ENCODE peak calls at places on chromosome 9, in four cellular contexts. J, Z, G and I are unnamed samples.

GRCh38 chr9:128916204-128916603 is 4.6 kb upstream of the PHYHD1 start:
- DNase-seq in J (peak; percentile 52), Z (no peak), G (no peak), I (no peak)

GRCh38 chr9:89969156-89969566 is 364.3 kb downstream of the GADD45G start:
- DNase-seq in J (no peak), Z (no peak), G (no peak), I (no peak)

GRCh38 chr9:137492464-137493162 is 33.5 kb upstream of the NSMF start:
- DNase-seq in J (no peak), Z (no peak), G (no peak), I (no peak)

GRCh38 chr9:96025995-96026572 is 150.6 kb downstream of the ERCC6L2 start:
- DNase-seq in J (no peak), Z (no peak), G (no peak), I (no peak)

GRCh38 chr9:87896891-87897290 is 14.2 kb downstream of the SPATA31E1 start:
- DNase-seq in J (no peak), Z (no peak), G (no peak), I (no peak)

GRCh38 chr9:121671612-121672155 is 20.2 kb downstream of the DAB2IP start:
- DNase-seq in J (peak; percentile 52), Z (no peak), G (no peak), I (no peak)

GRCh38 chr9:86315088-86315487 is 32.8 kb upstream of the ISCA1 start:
- DNase-seq in J (peak; percentile 27), Z (no peak), G (no peak), I (no peak)

GRCh38 chr9:112326194-112326593 is 7.2 kb downstream of the PTBP3 start:
- DNase-seq in J (no peak), Z (no peak), G (no peak), I (no peak)

GRCh38 chr9:33517373-33517772 is 6.7 kb upstream of the ANKRD18B start:
- DNase-seq in J (peak; percentile 68), Z (peak; percentile 26), G (peak; percentile 24), I (no peak)

GRCh38 chr9:132008871-132009812 is 70.5 kb downstream of the MED27 start:
- DNase-seq in J (no peak), Z (no peak), G (no peak), I (no peak)

GRCh38 chr9:89080193-89080592 is 88.9 kb downstream of the S1PR3 start:
- DNase-seq in J (peak; percentile 78), Z (no peak), G (no peak), I (no peak)

GRCh38 chr9:121958530-121958929 is 134.6 kb downstream of the TTLL11 start:
- DNase-seq in J (peak; percentile 45), Z (no peak), G (peak; percentile 7), I (no peak)

GRCh38 chr9:77021289-77021927 is 2.0 kb downstream of the FOXB2 start:
- DNase-seq in J (peak; percentile 56), Z (no peak), G (no peak), I (no peak)

GRCh38 chr9:94643746-94644145 is 4.4 kb upstream of the FBP1 start:
- DNase-seq in J (no peak), Z (no peak), G (no peak), I (no peak)

GRCh38 chr9:78756813-78757510 is 460.0 kb downstream of the PSAT1 start:
- DNase-seq in J (no peak), Z (no peak), G (no peak), I (no peak)

GRCh38 chr9:89177021-89177400 is 1.6 kb downstream of the SHC3 start:
- DNase-seq in J (peak; percentile 66), Z (no peak), G (no peak), I (no peak)

GRCh38 chr9:38026840-38027527 is 42.0 kb downstream of the SHB start:
- DNase-seq in J (no peak), Z (no peak), G (no peak), I (no peak)

GRCh38 chr9:133683494-133684460 is 47.6 kb downstream of the DBH start:
- DNase-seq in J (peak; percentile 61), Z (no peak), G (no peak), I (no peak)

GRCh38 chr9:32398207-32398606 is 13.8 kb downstream of the ACO1 start:
- DNase-seq in J (peak; percentile 73), Z (no peak), G (no peak), I (no peak)

GRCh38 chr9:123322771-123323481 is 33.1 kb upstream of the CRB2 start:
- DNase-seq in J (no peak), Z (no peak), G (peak; percentile 43), I (no peak)

GRCh38 chr9:129962889-129963703 is 79.9 kb downstream of the FNBP1 start:
- DNase-seq in J (peak; percentile 71), Z (no peak), G (peak; percentile 56), I (no peak)

GRCh38 chr9:115035872-115036612 is 81.9 kb downstream of the TNC start:
- DNase-seq in J (peak; percentile 69), Z (peak; percentile 80), G (peak; percentile 68), I (no peak)

GRCh38 chr9:38118862-38119435 is 49.9 kb upstream of the SHB start:
- DNase-seq in J (no peak), Z (no peak), G (peak; percentile 18), I (no peak)

GRCh38 chr9:70868661-70869652 is 252.5 kb downstream of the TRPM3 start:
- DNase-seq in J (peak; percentile 81), Z (no peak), G (no peak), I (peak; percentile 100)

GRCh38 chr9:92992549-92992948 is 45.2 kb downstream of the FGD3 start:
- DNase-seq in J (no peak), Z (no peak), G (no peak), I (no peak)

GRCh38 chr9:118976160-118976559 is 393.1 kb downstream of the BRINP1 start:
- DNase-seq in J (no peak), Z (no peak), G (no peak), I (no peak)

GRCh38 chr9:96460877-96461276 is 10.9 kb downstream of the HABP4 start:
- DNase-seq in J (peak; percentile 57), Z (no peak), G (no peak), I (no peak)

GRCh38 chr9:93309889-93310425 is 126.0 kb downstream of the WNK2 start:
- DNase-seq in J (no peak), Z (no peak), G (no peak), I (no peak)

GRCh38 chr9:6049798-6050197 is 34.4 kb upstream of the RANBP6 start:
- DNase-seq in J (peak; percentile 46), Z (no peak), G (peak; percentile 64), I (no peak)

GRCh38 chr9:127786773-127787123 is 914 bp downstream of the CDK9 start:
- DNase-seq in J (peak; percentile 41), Z (no peak), G (no peak), I (no peak)

GRCh38 chr9:7592321-7593319 is 207.0 kb downstream of the DMAC1 start:
- DNase-seq in J (no peak), Z (no peak), G (no peak), I (no peak)

GRCh38 chr9:127528407-127529251 is 77.3 kb downstream of the LRSAM1 start:
- DNase-seq in J (no peak), Z (no peak), G (no peak), I (no peak)

DNA sequence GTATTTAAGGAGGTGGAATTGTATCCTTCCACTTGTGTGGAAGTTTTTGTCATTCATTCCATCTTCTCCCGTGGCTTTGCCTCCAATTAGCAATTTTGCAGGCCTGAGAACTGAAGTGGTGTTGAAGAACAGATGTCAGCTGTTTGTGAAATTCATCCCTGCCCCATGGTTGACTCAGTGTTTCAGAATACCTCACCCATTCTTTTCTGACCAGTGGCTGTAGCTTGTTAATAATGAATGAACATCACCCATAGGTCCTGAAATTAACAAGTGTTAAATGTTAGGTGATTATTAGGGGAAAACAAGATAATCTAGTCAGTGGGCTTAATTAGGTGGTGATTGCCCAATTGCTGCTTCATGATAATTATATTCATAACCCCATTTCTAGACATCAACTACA is 11.7 kb downstream of the ZNF462 start:
- DNase-seq in J (peak; percentile 40), Z (no peak), G (no peak), I (no peak)
- TF ChIP-seq CTCF in J (no peak), Z (no peak), G (no peak), I (no peak)

GRCh38 chr9:68785965-68786364 is 80.9 kb downstream of the PIP5K1B start:
- DNase-seq in J (no peak), Z (no peak), G (no peak), I (no peak)
- H3K4me3 ChIP-seq in J (no peak overlapping the region), Z (no peak overlapping the region), G (no peak overlapping the region), I (no peak overlapping the region)

GRCh38 chr9:124868511-124869465 is 6.9 kb downstream of the ARPC5L start:
- DNase-seq in J (peak; percentile 77), Z (peak; percentile 41), G (peak; percentile 89), I (peak; percentile 39)
- TF ChIP-seq CTCF in J (no peak), Z (no peak), G (no peak), I (peak; percentile 35)

GRCh38 chr9:13665418-13666066 is 386.1 kb upstream of the MPDZ start:
- DNase-seq in J (peak; percentile 59), Z (no peak), G (no peak), I (no peak)

GRCh38 chr9:13661014-13661413 is 381.5 kb upstream of the MPDZ start:
- DNase-seq in J (no peak), Z (no peak), G (no peak), I (no peak)
- H3K4me3 ChIP-seq in J (no peak overlapping the region), Z (no peak overlapping the region), G (no peak overlapping the region), I (no peak overlapping the region)

GRCh38 chr9:136119259-136120118 is 814 bp upstream of the TMEM250 start:
- DNase-seq in J (peak; percentile 35), Z (no peak), G (no peak), I (no peak)
- TF ChIP-seq CTCF in J (no peak), Z (no peak), G (no peak), I (no peak)

DNA sequence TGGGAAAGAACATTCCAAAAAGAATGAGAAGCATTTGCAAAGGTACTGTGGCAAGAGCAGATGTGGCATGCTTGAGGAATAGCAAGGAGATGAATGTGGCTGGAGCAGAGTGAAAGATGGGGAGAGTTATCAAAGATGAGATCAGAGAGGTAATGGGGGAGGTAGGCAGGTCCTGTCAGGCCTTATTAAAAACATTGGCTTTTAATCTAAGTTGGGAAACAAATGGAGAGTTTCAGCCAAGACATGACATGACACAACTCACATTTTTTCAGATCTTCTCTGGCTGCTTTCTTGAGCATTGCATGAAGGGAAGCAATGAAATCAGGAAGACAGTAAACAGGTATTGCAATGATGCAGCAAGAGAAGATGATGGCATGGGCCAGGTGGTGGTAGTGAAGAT is 120.3 kb downstream of the MUSK start:
- DNase-seq in J (no peak), Z (no peak), G (no peak), I (no peak)
- H3K4me3 ChIP-seq in J (no peak overlapping the region), Z (no peak overlapping the region), G (no peak overlapping the region), I (no peak overlapping the region)

GRCh38 chr9:2727966-2728613 is 10.8 kb downstream of the KCNV2 start:
- DNase-seq in J (peak; percentile 89), Z (peak; percentile 64), G (peak; percentile 78), I (no peak)

GRCh38 chr9:2732492-2732891 is 15.2 kb downstream of the KCNV2 start:
- DNase-seq in J (no peak), Z (no peak), G (no peak), I (no peak)

GRCh38 chr9:2729003-2729402 is 11.7 kb downstream of the KCNV2 start:
- DNase-seq in J (peak; percentile 51), Z (peak; percentile 24), G (no peak), I (no peak)

GRCh38 chr9:2730971-2731370 is 13.7 kb downstream of the KCNV2 start:
- DNase-seq in J (no peak), Z (no peak), G (no peak), I (no peak)

GRCh38 chr9:2729721-2730120 is 12.4 kb downstream of the KCNV2 start:
- DNase-seq in J (peak; percentile 31), Z (no peak), G (no peak), I (no peak)
- TF ChIP-seq CTCF in J (no peak), Z (no peak), G (no peak), I (no peak)

GRCh38 chr9:35103660-35104191 is 795 bp upstream of the STOML2 start:
- DNase-seq in J (no peak), Z (no peak), G (no peak), I (no peak)
- H3K4me3 ChIP-seq in J (peak overlapping the region; percentile 77), Z (peak overlapping the region; percentile 76), G (peak overlapping the region; percentile 86), I (peak overlapping the region; percentile 92)